ENCODE peak calls at places on chromosomes 1 and 21, in nine cellular contexts. D, T, X, E, U, Q, Y, P and J are unnamed samples.

GRCh38 chr21:20031807-20032206 is 966.4 kb upstream of the NCAM2 start:
- DNase-seq in D (no peak), T (no peak), X (no peak), E (no peak), U (peak; percentile 26), Q (no peak), Y (no peak), P (no peak), J (no peak)

GRCh38 chr1:225712391-225712790 is 59.5 kb upstream of the ENAH start:
- DNase-seq in D (peak; percentile 64), T (no peak), X (no peak), E (no peak), U (no peak), Q (no peak), Y (peak; percentile 21), P (no peak), J (no peak)

GRCh38 chr1:100322436-100323211 is 29.7 kb upstream of the CDC14A start:
- DNase-seq in D (peak; percentile 72), T (no peak), X (peak; percentile 31), E (no peak), U (no peak), Q (no peak), Y (no peak), P (no peak), J (no peak)

GRCh38 chr1:206725053-206725963 is 40.6 kb downstream of the MAPKAPK2 start:
- DNase-seq in D (peak; percentile 75), T (no peak), X (peak; percentile 51), E (peak; percentile 53), U (no peak), Q (no peak), Y (peak; percentile 65), P (peak; percentile 15), J (no peak)

GRCh38 chr21:15034126-15034848 is 30.5 kb downstream of the NRIP1 start:
- DNase-seq in D (peak; percentile 46), T (no peak), X (peak; percentile 72), E (no peak), U (no peak), Q (no peak), Y (peak; percentile 67), P (no peak), J (no peak)

GRCh38 chr1:223363057-223363855 is 720 bp downstream of the SUSD4 start:
- DNase-seq in D (peak; percentile 63), T (no peak), X (peak; percentile 26), E (no peak), U (peak; percentile 77), Q (peak; percentile 59), Y (peak; percentile 14), P (no peak), J (no peak)

GRCh38 chr1:236451796-236452373 is 57.8 kb downstream of the EDARADD start:
- DNase-seq in D (peak; percentile 43), T (no peak), X (no peak), E (peak; percentile 37), U (no peak), Q (no peak), Y (peak; percentile 37), P (peak; percentile 22), J (no peak)

GRCh38 chr1:20095564-20096434 is 23.5 kb downstream of the PLA2G2D start:
- DNase-seq in D (peak; percentile 65), T (no peak), X (no peak), E (no peak), U (no peak), Q (no peak), Y (no peak), P (no peak), J (no peak)

GRCh38 chr1:225825078-225825477 is 15.2 kb downstream of the EPHX1 start:
- DNase-seq in D (no peak), T (no peak), X (no peak), E (peak; percentile 73), U (no peak), Q (no peak), Y (no peak), P (no peak), J (no peak)

GRCh38 chr1:228181635-228182034 is 16.0 kb downstream of the IBA57 start:
- DNase-seq in D (no peak), T (no peak), X (no peak), E (no peak), U (no peak), Q (no peak), Y (no peak), P (no peak), J (no peak)

GRCh38 chr1:40897499-40897898 is 35.3 kb upstream of the CITED4 start:
- DNase-seq in D (no peak), T (no peak), X (peak; percentile 50), E (no peak), U (no peak), Q (no peak), Y (no peak), P (no peak), J (no peak)

GRCh38 chr1:167614851-167615250 is 15.2 kb upstream of the RCSD1 start:
- DNase-seq in D (no peak), T (no peak), X (no peak), E (no peak), U (no peak), Q (no peak), Y (no peak), P (no peak), J (no peak)

GRCh38 chr1:167617950-167618269 is 12.1 kb upstream of the RCSD1 start:
- DNase-seq in D (no peak), T (no peak), X (no peak), E (no peak), U (no peak), Q (no peak), Y (no peak), P (no peak), J (no peak)

GRCh38 chr1:167617100-167617949 is 12.7 kb upstream of the RCSD1 start:
- DNase-seq in D (peak; percentile 86), T (no peak), X (peak; percentile 7), E (no peak), U (peak; percentile 63), Q (peak; percentile 37), Y (peak; percentile 43), P (no peak), J (no peak)

GRCh38 chr1:167618366-167618765 is 11.7 kb upstream of the RCSD1 start:
- DNase-seq in D (no peak), T (no peak), X (no peak), E (no peak), U (no peak), Q (no peak), Y (no peak), P (no peak), J (no peak)

GRCh38 chr1:167616521-167616920 is 13.5 kb upstream of the RCSD1 start:
- DNase-seq in D (no peak), T (no peak), X (no peak), E (no peak), U (no peak), Q (no peak), Y (no peak), P (no peak), J (no peak)
- H3K4me3 ChIP-seq in D (no peak overlapping the region), T (no peak overlapping the region), X (no peak overlapping the region), E (no peak overlapping the region), U (no peak overlapping the region), Q (no peak overlapping the region), Y (no peak overlapping the region), P (no peak overlapping the region), J (no peak overlapping the region)

GRCh38 chr1:164950453-164951052 is 391.6 kb downstream of the PBX1 start:
- DNase-seq in D (peak; percentile 9), T (no peak), X (no peak), E (no peak), U (no peak), Q (no peak), Y (no peak), P (no peak), J (no peak)
- H3K27ac ChIP-seq in D (peak overlapping the region; percentile 61), T (peak overlapping the region; percentile 65), X (no peak overlapping the region), E (no peak overlapping the region), U (peak overlapping the region; percentile 29), Q (peak overlapping the region; percentile 66), Y (no peak overlapping the region), P (no peak overlapping the region), J (no peak overlapping the region)

GRCh38 chr1:160800645-160801408 is 4.9 kb downstream of the LY9 start:
- DNase-seq in D (no peak), T (no peak), X (no peak), E (no peak), U (no peak), Q (no peak), Y (no peak), P (no peak), J (no peak)
- TF ChIP-seq CTCF in D (no peak), T (no peak), X (no peak), E (no peak), U (no peak), Q (no peak), Y (no peak), P (no peak), J (no peak)

GRCh38 chr1:156150107-156151000 is 3.0 kb upstream of the SEMA4A start:
- DNase-seq in D (no peak), T (no peak), X (no peak), E (no peak), U (no peak), Q (no peak), Y (no peak), P (no peak), J (no peak)

GRCh38 chr1:156153362-156153761 is at the start of gene SEMA4A:
- DNase-seq in D (no peak), T (no peak), X (no peak), E (peak; percentile 83), U (no peak), Q (no peak), Y (no peak), P (no peak), J (no peak)

GRCh38 chr1:156152628-156153027 is 757 bp upstream of the SEMA4A start:
- DNase-seq in D (no peak), T (no peak), X (no peak), E (no peak), U (no peak), Q (no peak), Y (no peak), P (no peak), J (no peak)

GRCh38 chr1:156149374-156150106 is 3.8 kb upstream of the SEMA4A start:
- DNase-seq in D (no peak), T (no peak), X (no peak), E (no peak), U (no peak), Q (no peak), Y (no peak), P (no peak), J (no peak)

GRCh38 chr1:156151093-156151688 is 2.2 kb upstream of the SEMA4A start:
- DNase-seq in D (no peak), T (no peak), X (peak; percentile 62), E (no peak), U (no peak), Q (no peak), Y (no peak), P (no peak), J (no peak)
- H3K4me3 ChIP-seq in D (no peak overlapping the region), T (no peak overlapping the region), X (no peak overlapping the region), E (no peak overlapping the region), U (no peak overlapping the region), Q (no peak overlapping the region), Y (no peak overlapping the region), P (no peak overlapping the region), J (no peak overlapping the region)